ENCODE peak calls at places on chromosomes 12 and 14, in seven cellular contexts. One of them, this sample, is unnamed.

GRCh38 chr12:75322464-75322863 is 7.7 kb downstream of the CAPS2 start:
- DNase-seq in NCI-H82: no peak
- DNase-seq in left cardiac atrium: no peak
- DNase-seq in NCI-H1105: no peak
- DNase-seq in CD8-positive, alpha-beta memory T cell: no peak
- DNase-seq in CD4-positive, alpha-beta T cell: no peak
- DNase-seq in ACHN: peak; percentile 21
- DNase-seq in this sample: no peak

GRCh38 chr12:95339086-95339788 is 121.6 kb downstream of the VEZT start:
- DNase-seq in NCI-H82: no peak
- DNase-seq in left cardiac atrium: no peak
- DNase-seq in NCI-H1105: no peak
- DNase-seq in CD8-positive, alpha-beta memory T cell: no peak
- DNase-seq in CD4-positive, alpha-beta T cell: no peak
- DNase-seq in ACHN: no peak
- DNase-seq in this sample: no peak

GRCh38 chr12:91965781-91966180 is 179.9 kb downstream of the BTG1 start:
- DNase-seq in NCI-H82: no peak
- DNase-seq in left cardiac atrium: no peak
- DNase-seq in NCI-H1105: no peak
- DNase-seq in CD8-positive, alpha-beta memory T cell: no peak
- DNase-seq in CD4-positive, alpha-beta T cell: no peak
- DNase-seq in ACHN: no peak
- DNase-seq in this sample: no peak

GRCh38 chr14:35403397-35404245 is 928 bp downstream of the NFKBIA start:
- DNase-seq in NCI-H82: peak; percentile 92
- DNase-seq in left cardiac atrium: peak; percentile 97
- DNase-seq in NCI-H1105: peak; percentile 94
- DNase-seq in CD8-positive, alpha-beta memory T cell: peak; percentile 91
- DNase-seq in CD4-positive, alpha-beta T cell: peak; percentile 97
- DNase-seq in ACHN: peak; percentile 88
- DNase-seq in this sample: peak; percentile 94

GRCh38 chr12:68839183-68840147 is 31.5 kb downstream of the MDM2 start:
- DNase-seq in NCI-H82: no peak
- DNase-seq in left cardiac atrium: no peak
- DNase-seq in NCI-H1105: no peak
- DNase-seq in CD8-positive, alpha-beta memory T cell: no peak
- DNase-seq in CD4-positive, alpha-beta T cell: no peak
- DNase-seq in ACHN: no peak
- DNase-seq in this sample: no peak

GRCh38 chr12:23930599-23930998 is 18.9 kb downstream of the SOX5 start:
- DNase-seq in NCI-H82: no peak
- DNase-seq in left cardiac atrium: no peak
- DNase-seq in NCI-H1105: no peak
- DNase-seq in CD8-positive, alpha-beta memory T cell: no peak
- DNase-seq in CD4-positive, alpha-beta T cell: no peak
- DNase-seq in ACHN: no peak
- DNase-seq in this sample: no peak

GRCh38 chr12:2016862-2017723 is 12.8 kb upstream of the DCP1B start:
- DNase-seq in NCI-H82: peak; percentile 67
- DNase-seq in left cardiac atrium: no peak
- DNase-seq in NCI-H1105: peak; percentile 27
- DNase-seq in CD8-positive, alpha-beta memory T cell: no peak
- DNase-seq in CD4-positive, alpha-beta T cell: no peak
- DNase-seq in ACHN: no peak
- DNase-seq in this sample: no peak

GRCh38 chr12:50828121-50828520 is 14.6 kb upstream of the TMPRSS12 start:
- DNase-seq in NCI-H82: no peak
- DNase-seq in left cardiac atrium: no peak
- DNase-seq in NCI-H1105: no peak
- DNase-seq in CD8-positive, alpha-beta memory T cell: no peak
- DNase-seq in CD4-positive, alpha-beta T cell: no peak
- DNase-seq in ACHN: no peak
- DNase-seq in this sample: no peak

GRCh38 chr14:50089213-50089612 is 27.2 kb downstream of the VCPKMT start:
- DNase-seq in NCI-H82: no peak
- DNase-seq in left cardiac atrium: no peak
- DNase-seq in NCI-H1105: no peak
- DNase-seq in CD8-positive, alpha-beta memory T cell: peak; percentile 38
- DNase-seq in CD4-positive, alpha-beta T cell: peak; percentile 21
- DNase-seq in ACHN: no peak
- DNase-seq in this sample: no peak

GRCh38 chr14:59268858-59269257 is 80.4 kb downstream of the DAAM1 start:
- DNase-seq in NCI-H82: no peak
- DNase-seq in left cardiac atrium: no peak
- DNase-seq in NCI-H1105: no peak
- DNase-seq in CD8-positive, alpha-beta memory T cell: no peak
- DNase-seq in CD4-positive, alpha-beta T cell: no peak
- DNase-seq in ACHN: no peak
- DNase-seq in this sample: no peak

GRCh38 chr14:30015471-30015870 is 87.8 kb upstream of the PRKD1 start:
- DNase-seq in NCI-H82: no peak
- DNase-seq in left cardiac atrium: no peak
- DNase-seq in NCI-H1105: no peak
- DNase-seq in CD8-positive, alpha-beta memory T cell: no peak
- DNase-seq in CD4-positive, alpha-beta T cell: no peak
- DNase-seq in ACHN: no peak
- DNase-seq in this sample: no peak

GRCh38 chr14:63922696-63923421 is 70.1 kb downstream of the SYNE2 start:
- DNase-seq in NCI-H82: no peak
- DNase-seq in left cardiac atrium: peak; percentile 28
- DNase-seq in NCI-H1105: no peak
- DNase-seq in CD8-positive, alpha-beta memory T cell: no peak
- DNase-seq in CD4-positive, alpha-beta T cell: no peak
- DNase-seq in ACHN: no peak
- DNase-seq in this sample: no peak

GRCh38 chr12:124827588-124828184 is 36.0 kb downstream of the SCARB1 start:
- DNase-seq in NCI-H82: peak; percentile 48
- DNase-seq in left cardiac atrium: no peak
- DNase-seq in NCI-H1105: no peak
- DNase-seq in CD8-positive, alpha-beta memory T cell: no peak
- DNase-seq in CD4-positive, alpha-beta T cell: no peak
- DNase-seq in ACHN: no peak
- DNase-seq in this sample: no peak

GRCh38 chr12:122081108-122081696 is 2.6 kb downstream of the MLXIP start:
- DNase-seq in NCI-H82: no peak
- DNase-seq in left cardiac atrium: no peak
- DNase-seq in NCI-H1105: no peak
- DNase-seq in CD8-positive, alpha-beta memory T cell: no peak
- DNase-seq in CD4-positive, alpha-beta T cell: no peak
- DNase-seq in ACHN: peak; percentile 30
- DNase-seq in this sample: no peak

GRCh38 chr14:56754966-56755365 is 55.3 kb downstream of the OTX2 start:
- DNase-seq in NCI-H82: peak; percentile 100
- DNase-seq in left cardiac atrium: no peak
- DNase-seq in NCI-H1105: no peak
- DNase-seq in CD8-positive, alpha-beta memory T cell: no peak
- DNase-seq in CD4-positive, alpha-beta T cell: no peak
- DNase-seq in ACHN: no peak
- DNase-seq in this sample: no peak

GRCh38 chr12:108559748-108560147 is 1.2 kb downstream of the SART3 start:
- DNase-seq in NCI-H82: no peak
- DNase-seq in left cardiac atrium: no peak
- DNase-seq in NCI-H1105: no peak
- DNase-seq in CD8-positive, alpha-beta memory T cell: no peak
- DNase-seq in CD4-positive, alpha-beta T cell: no peak
- DNase-seq in ACHN: peak; percentile 28
- DNase-seq in this sample: no peak

GRCh38 chr12:54603173-54603814 is 14.8 kb upstream of the PPP1R1A start:
- DNase-seq in NCI-H82: peak; percentile 64
- DNase-seq in left cardiac atrium: peak; percentile 41
- DNase-seq in NCI-H1105: no peak
- DNase-seq in CD8-positive, alpha-beta memory T cell: peak; percentile 53
- DNase-seq in CD4-positive, alpha-beta T cell: peak; percentile 43
- DNase-seq in ACHN: peak; percentile 85
- DNase-seq in this sample: peak; percentile 47

GRCh38 chr14:95048771-95049312 is 108.5 kb downstream of the DICER1 start:
- DNase-seq in NCI-H82: no peak
- DNase-seq in left cardiac atrium: no peak
- DNase-seq in NCI-H1105: no peak
- DNase-seq in CD8-positive, alpha-beta memory T cell: no peak
- DNase-seq in CD4-positive, alpha-beta T cell: no peak
- DNase-seq in ACHN: no peak
- DNase-seq in this sample: no peak

GRCh38 chr12:29807125-29807524 is 23.4 kb upstream of the TMTC1 start:
- DNase-seq in NCI-H82: no peak
- DNase-seq in left cardiac atrium: no peak
- DNase-seq in NCI-H1105: no peak
- DNase-seq in CD8-positive, alpha-beta memory T cell: no peak
- DNase-seq in CD4-positive, alpha-beta T cell: no peak
- DNase-seq in ACHN: no peak
- DNase-seq in this sample: no peak

GRCh38 chr12:53391667-53392244 is 11.8 kb downstream of the SP1 start:
- DNase-seq in NCI-H82: no peak
- DNase-seq in left cardiac atrium: no peak
- DNase-seq in NCI-H1105: no peak
- DNase-seq in CD8-positive, alpha-beta memory T cell: no peak
- DNase-seq in CD4-positive, alpha-beta T cell: no peak
- DNase-seq in ACHN: no peak
- DNase-seq in this sample: no peak

GRCh38 chr14:73216035-73216434 is 21.3 kb upstream of the PAPLN start:
- DNase-seq in NCI-H82: no peak
- DNase-seq in left cardiac atrium: no peak
- DNase-seq in NCI-H1105: no peak
- DNase-seq in CD8-positive, alpha-beta memory T cell: no peak
- DNase-seq in CD4-positive, alpha-beta T cell: no peak
- DNase-seq in ACHN: no peak
- DNase-seq in this sample: no peak

GRCh38 chr14:99198746-99199145 is 73.3 kb downstream of the BCL11B start:
- DNase-seq in NCI-H82: no peak
- DNase-seq in left cardiac atrium: no peak
- DNase-seq in NCI-H1105: no peak
- DNase-seq in CD8-positive, alpha-beta memory T cell: no peak
- DNase-seq in CD4-positive, alpha-beta T cell: no peak
- DNase-seq in ACHN: no peak
- DNase-seq in this sample: no peak

GRCh38 chr14:79663453-79663852 is 547.9 kb downstream of the DIO2 start:
- DNase-seq in NCI-H82: no peak
- DNase-seq in left cardiac atrium: no peak
- DNase-seq in NCI-H1105: no peak
- DNase-seq in CD8-positive, alpha-beta memory T cell: no peak
- DNase-seq in CD4-positive, alpha-beta T cell: no peak
- DNase-seq in ACHN: no peak
- DNase-seq in this sample: no peak

GRCh38 chr14:55136868-55137785 is 8.1 kb downstream of the LGALS3 start:
- DNase-seq in NCI-H82: no peak
- DNase-seq in left cardiac atrium: peak; percentile 89
- DNase-seq in NCI-H1105: no peak
- DNase-seq in CD8-positive, alpha-beta memory T cell: no peak
- DNase-seq in CD4-positive, alpha-beta T cell: no peak
- DNase-seq in ACHN: no peak
- DNase-seq in this sample: no peak

GRCh38 chr12:48194780-48195179 is 8.3 kb downstream of the OR10AD1 start:
- DNase-seq in NCI-H82: no peak
- DNase-seq in left cardiac atrium: no peak
- DNase-seq in NCI-H1105: no peak
- DNase-seq in CD8-positive, alpha-beta memory T cell: no peak
- DNase-seq in CD4-positive, alpha-beta T cell: no peak
- DNase-seq in ACHN: no peak
- DNase-seq in this sample: no peak

GRCh38 chr12:57826400-57826799 is 7.9 kb upstream of the AVIL start:
- DNase-seq in NCI-H82: no peak
- DNase-seq in left cardiac atrium: no peak
- DNase-seq in NCI-H1105: no peak
- DNase-seq in CD8-positive, alpha-beta memory T cell: no peak
- DNase-seq in CD4-positive, alpha-beta T cell: no peak
- DNase-seq in ACHN: no peak
- DNase-seq in this sample: no peak

GRCh38 chr12:97513921-97514320 is 51.3 kb downstream of the RMST start:
- DNase-seq in NCI-H82: no peak
- DNase-seq in left cardiac atrium: no peak
- DNase-seq in NCI-H1105: no peak
- DNase-seq in CD8-positive, alpha-beta memory T cell: no peak
- DNase-seq in CD4-positive, alpha-beta T cell: no peak
- DNase-seq in ACHN: no peak
- DNase-seq in this sample: no peak

GRCh38 chr12:2408262-2408661 is 355.5 kb downstream of the CACNA1C start:
- DNase-seq in NCI-H82: no peak
- DNase-seq in left cardiac atrium: no peak
- DNase-seq in NCI-H1105: no peak
- DNase-seq in CD8-positive, alpha-beta memory T cell: no peak
- DNase-seq in CD4-positive, alpha-beta T cell: no peak
- DNase-seq in ACHN: no peak
- DNase-seq in this sample: no peak

GRCh38 chr12:104520242-104520900 is 63.6 kb downstream of the CHST11 start:
- DNase-seq in NCI-H82: peak; percentile 92
- DNase-seq in left cardiac atrium: no peak
- DNase-seq in NCI-H1105: peak; percentile 13
- DNase-seq in CD8-positive, alpha-beta memory T cell: no peak
- DNase-seq in CD4-positive, alpha-beta T cell: no peak
- DNase-seq in ACHN: no peak
- DNase-seq in this sample: peak; percentile 74

GRCh38 chr14:34098045-34098984 is 147.4 kb upstream of the EGLN3 start:
- DNase-seq in NCI-H82: peak; percentile 2
- DNase-seq in left cardiac atrium: no peak
- DNase-seq in NCI-H1105: no peak
- DNase-seq in CD8-positive, alpha-beta memory T cell: no peak
- DNase-seq in CD4-positive, alpha-beta T cell: no peak
- DNase-seq in ACHN: peak; percentile 34
- DNase-seq in this sample: no peak

GRCh38 chr14:33972522-33973162 is 21.8 kb upstream of the EGLN3 start:
- DNase-seq in NCI-H82: no peak
- DNase-seq in left cardiac atrium: no peak
- DNase-seq in NCI-H1105: no peak
- DNase-seq in CD8-positive, alpha-beta memory T cell: no peak
- DNase-seq in CD4-positive, alpha-beta T cell: no peak
- DNase-seq in ACHN: no peak
- DNase-seq in this sample: peak; percentile 11